ENCODE peak calls at places on chromosomes 16 and 17, in seven cellular contexts. E, K, M, N, P, A and L are unnamed samples.

GRCh38 chr16:87380403-87380802 is 3.2 kb downstream of the FBXO31 start:
- DNase-seq in A (no peak), N (no peak), K (no peak), E (no peak), M (no peak), P (no peak), L (no peak)

GRCh38 chr16:53457670-53458069 is 23.4 kb downstream of the RBL2 start:
- DNase-seq in E (peak), M (no peak), K (no peak), A (no peak), P (no peak), N (no peak), L (no peak)

GRCh38 chr17:836154-836553 is 54.0 kb downstream of the MRM3 start:
- DNase-seq in N (peak), A (no peak), M (no peak), E (peak), P (no peak), K (no peak), L (no peak)

GRCh38 chr16:53960050-53960812 is 256.3 kb downstream of the FTO start:
- DNase-seq in P (no peak), K (no peak), M (no peak), N (no peak), E (no peak), A (no peak), L (no peak)

GRCh38 chr16:239948-240277 is 5.3 kb downstream of the FAM234A start:
- DNase-seq in M (no peak), N (peak), A (peak), P (no peak), E (no peak), K (peak), L (no peak)

GRCh38 chr17:68587026-68587425 is 14.1 kb downstream of the FAM20A start:
- DNase-seq in M (peak), A (no peak), E (no peak), K (no peak), P (no peak), N (no peak), L (no peak)

GRCh38 chr17:65123757-65124675 is 13.2 kb upstream of the RGS9 start:
- DNase-seq in A (no peak), K (peak), P (no peak), N (peak), M (no peak), E (no peak), L (no peak)

GRCh38 chr17:4679652-4680051 is 24.3 kb downstream of the PELP1 start:
- DNase-seq in N (peak), M (no peak), P (no peak), E (peak), K (peak), A (peak), L (no peak)

GRCh38 chr17:51848451-51848850 is 310.1 kb downstream of the CA10 start:
- DNase-seq in A (peak), M (no peak), P (no peak), K (no peak), E (no peak), N (no peak), L (no peak)

GRCh38 chr16:48912360-48912759 is 302.4 kb upstream of the N4BP1 start:
- DNase-seq in K (no peak), M (peak), N (no peak), A (no peak), E (peak), P (no peak), L (no peak)

GRCh38 chr16:67967183-67967955 is 1.1 kb downstream of the SLC12A4 start:
- DNase-seq in N (peak), P (no peak), M (no peak), E (peak), K (no peak), A (peak), L (no peak)

GRCh38 chr17:1362964-1363363 is 37.1 kb downstream of the YWHAE start:
- DNase-seq in N (no peak), A (peak), P (no peak), K (no peak), M (no peak), E (no peak), L (no peak)

GRCh38 chr16:28534542-28535373 is 4.0 kb downstream of the NUPR1 start:
- DNase-seq in P (no peak), N (no peak), E (no peak), M (no peak), A (peak), K (no peak), L (no peak)

GRCh38 chr16:10694306-10694705 is 424 bp downstream of the TEKT5 start:
- DNase-seq in M (no peak), N (no peak), K (no peak), A (no peak), E (no peak), P (no peak), L (no peak)

GRCh38 chr17:72151565-72152391 is 31.0 kb downstream of the SOX9 start:
- DNase-seq in E (peak), A (no peak), K (peak), M (peak), N (peak), P (peak), L (peak)

GRCh38 chr17:12549499-12549901 is 116.2 kb upstream of the MYOCD start:
- DNase-seq in M (no peak), P (no peak), A (peak), N (peak), K (peak), E (peak), L (no peak)

GRCh38 chr17:5821057-5821456 is 236.7 kb upstream of the NLRP1 start:
- DNase-seq in E (peak), P (peak), K (peak), M (peak), A (no peak), N (peak), L (no peak)
- H4K8ac ChIP-seq in E (no peak), P (no peak), K (no peak), M (no peak), A (no peak), N (no peak), L (no peak)

DNA sequence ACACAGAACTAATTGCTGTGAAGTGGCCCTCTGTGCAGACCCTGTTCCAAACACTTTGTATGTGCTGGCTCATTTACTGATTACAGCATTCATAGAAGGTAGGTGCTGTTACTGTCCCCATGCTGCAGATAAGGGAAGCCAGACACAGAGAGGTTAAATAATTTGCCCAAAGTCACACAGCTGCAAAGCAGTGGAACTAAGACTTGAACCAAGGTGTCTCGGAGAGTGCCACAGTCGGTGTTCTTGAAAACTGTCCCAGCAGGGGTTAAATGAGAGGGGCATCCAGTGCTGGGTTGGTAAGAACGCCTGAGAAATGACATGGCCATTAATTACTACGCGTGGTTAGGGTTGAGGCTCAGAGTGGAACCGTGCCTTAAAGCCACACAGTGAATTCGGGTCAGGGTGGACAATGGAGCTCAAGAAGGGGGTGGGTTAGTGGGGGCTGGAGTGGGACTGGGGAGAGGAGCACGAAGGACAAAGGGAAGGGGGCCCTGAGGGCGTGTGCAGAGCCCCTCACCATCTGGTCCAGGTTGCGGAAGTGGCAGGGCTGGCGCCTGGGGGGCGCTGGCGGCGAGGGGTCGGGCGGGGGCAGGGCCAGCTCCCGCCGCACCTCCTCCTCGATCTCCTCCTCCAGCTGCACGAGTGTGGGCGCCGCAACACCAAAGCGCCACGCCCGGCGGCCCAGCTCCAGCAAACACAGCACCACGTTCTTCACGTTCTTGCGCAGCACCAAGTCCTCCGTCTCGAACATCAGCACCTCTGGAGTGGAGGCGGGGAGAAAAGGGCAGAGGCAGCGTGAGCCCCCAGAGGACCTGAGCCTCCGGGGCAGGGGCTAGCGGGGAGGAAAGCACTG is 3.3 kb downstream of the GAS2L2 start:
- DNase-seq in N (no peak), E (peak), M (peak), A (no peak), K (peak), P (no peak), L (no peak)
- H3K4me2 ChIP-seq in N (no peak), E (peak), M (peak), A (peak), K (peak), P (peak), L (peak)

GRCh38 chr17:50571681-50572080 is 11.2 kb downstream of the CACNA1G start:
- DNase-seq in P (no peak), M (no peak), N (no peak), A (no peak), E (no peak), K (no peak), L (no peak)
- H2BK120ac ChIP-seq in P (no peak), M (no peak), N (no peak), A (no peak), E (no peak), K (no peak), L (no peak)

GRCh38 chr17:59101178-59101577 is 5.5 kb downstream of the TRIM37 start:
- DNase-seq in P (no peak), K (no peak), A (no peak), E (no peak), M (no peak), N (no peak), L (no peak)
- H4K8ac ChIP-seq in P (no peak), K (no peak), A (no peak), E (no peak), M (no peak), N (no peak), L (no peak)

GRCh38 chr17:7133424-7133823 is 18.8 kb upstream of the ASGR2 start:
- DNase-seq in M (peak), E (peak), A (peak), P (no peak), K (no peak), N (peak), L (peak)

GRCh38 chr17:7132511-7133094 is 18.0 kb upstream of the ASGR2 start:
- DNase-seq in K (no peak), A (peak), N (peak), E (peak), P (peak), M (peak), L (peak)

GRCh38 chr17:7136266-7136877 is 21.8 kb upstream of the ASGR2 start:
- DNase-seq in A (peak), E (peak), P (peak), N (peak), K (peak), M (no peak), L (peak)

GRCh38 chr17:7130626-7131467 is 16.2 kb upstream of the ASGR2 start:
- DNase-seq in A (peak), N (no peak), P (no peak), M (no peak), K (no peak), E (peak), L (no peak)

GRCh38 chr17:7133916-7134315 is 19.3 kb upstream of the ASGR2 start:
- DNase-seq in E (peak), M (peak), P (no peak), K (no peak), A (no peak), N (no peak), L (no peak)
- H3K4me2 ChIP-seq in E (no peak), M (peak), P (peak), K (no peak), A (no peak), N (no peak), L (no peak)

GRCh38 chr17:79534851-79535727 is 75.8 kb downstream of the RBFOX3 start:
- DNase-seq in A (no peak), E (no peak), N (no peak), M (no peak), K (no peak), P (no peak), L (no peak)
- H2BK120ac ChIP-seq in A (no peak), E (no peak), N (no peak), M (no peak), K (no peak), P (no peak), L (no peak)

GRCh38 chr16:84055366-84055765 is 12.8 kb upstream of the SLC38A8 start:
- DNase-seq in K (no peak), N (no peak), P (no peak), A (no peak), E (no peak), M (no peak), L (no peak)

GRCh38 chr16:84055801-84056634 is 13.4 kb upstream of the SLC38A8 start:
- DNase-seq in A (no peak), M (no peak), P (no peak), E (peak), K (no peak), N (no peak), L (no peak)

GRCh38 chr16:84058211-84058610 is 15.6 kb upstream of the SLC38A8 start:
- DNase-seq in M (no peak), K (no peak), A (no peak), P (no peak), N (no peak), E (no peak), L (no peak)

GRCh38 chr16:84058664-84059063 is 16.1 kb upstream of the SLC38A8 start:
- DNase-seq in P (no peak), M (no peak), E (no peak), K (no peak), N (no peak), A (no peak), L (no peak)

GRCh38 chr16:84056933-84057332 is 14.3 kb upstream of the SLC38A8 start:
- DNase-seq in P (no peak), A (no peak), M (no peak), E (no peak), K (no peak), N (no peak), L (no peak)
- H4K8ac ChIP-seq in P (no peak), A (no peak), M (no peak), E (no peak), K (no peak), N (no peak), L (no peak)

GRCh38 chr16:2149630-2150417 is 1.4 kb downstream of the RAB26 start:
- DNase-seq in M (peak), K (no peak), N (no peak), E (peak), A (no peak), P (peak), L (no peak)

GRCh38 chr16:2148714-2149629 is 547 bp downstream of the RAB26 start:
- DNase-seq in A (peak), P (peak), M (peak), E (peak), K (no peak), N (no peak), L (no peak)

GRCh38 chr16:2146739-2147138 is 1.7 kb upstream of the RAB26 start:
- DNase-seq in M (no peak), K (no peak), P (no peak), E (no peak), A (no peak), N (no peak), L (no peak)

GRCh38 chr16:2147378-2147777 is 1.0 kb upstream of the RAB26 start:
- DNase-seq in E (no peak), A (no peak), N (no peak), P (no peak), K (no peak), M (no peak), L (no peak)

GRCh38 chr16:2147981-2148671 is at the start of gene RAB26:
- DNase-seq in K (peak), N (peak), A (peak), P (peak), M (peak), E (peak), L (peak)
- H3K4me2 ChIP-seq in K (peak), N (peak), A (peak), P (peak), M (peak), E (peak), L (peak)

GRCh38 chr16:2170080-2170479 is 14.5 kb downstream of the TRAF7 start:
- DNase-seq in P (no peak), N (no peak), A (no peak), K (no peak), E (no peak), M (no peak), L (no peak)

GRCh38 chr16:2171601-2172178 is 16.1 kb downstream of the TRAF7 start:
- DNase-seq in M (no peak), N (no peak), A (no peak), K (no peak), E (no peak), P (no peak), L (no peak)

GRCh38 chr16:2172688-2173335 is 17.2 kb downstream of the TRAF7 start:
- DNase-seq in A (no peak), P (no peak), N (no peak), M (no peak), K (no peak), E (no peak), L (no peak)

GRCh38 chr16:2173366-2173765 is 17.8 kb downstream of the TRAF7 start:
- DNase-seq in M (no peak), A (no peak), N (no peak), P (no peak), K (no peak), E (no peak), L (no peak)

GRCh38 chr16:2170587-2171435 is 15.2 kb downstream of the TRAF7 start:
- DNase-seq in A (no peak), M (no peak), N (no peak), K (no peak), E (no peak), P (no peak), L (no peak)
- H2BK120ac ChIP-seq in A (no peak), M (no peak), N (no peak), K (no peak), E (no peak), P (no peak), L (no peak)

DNA sequence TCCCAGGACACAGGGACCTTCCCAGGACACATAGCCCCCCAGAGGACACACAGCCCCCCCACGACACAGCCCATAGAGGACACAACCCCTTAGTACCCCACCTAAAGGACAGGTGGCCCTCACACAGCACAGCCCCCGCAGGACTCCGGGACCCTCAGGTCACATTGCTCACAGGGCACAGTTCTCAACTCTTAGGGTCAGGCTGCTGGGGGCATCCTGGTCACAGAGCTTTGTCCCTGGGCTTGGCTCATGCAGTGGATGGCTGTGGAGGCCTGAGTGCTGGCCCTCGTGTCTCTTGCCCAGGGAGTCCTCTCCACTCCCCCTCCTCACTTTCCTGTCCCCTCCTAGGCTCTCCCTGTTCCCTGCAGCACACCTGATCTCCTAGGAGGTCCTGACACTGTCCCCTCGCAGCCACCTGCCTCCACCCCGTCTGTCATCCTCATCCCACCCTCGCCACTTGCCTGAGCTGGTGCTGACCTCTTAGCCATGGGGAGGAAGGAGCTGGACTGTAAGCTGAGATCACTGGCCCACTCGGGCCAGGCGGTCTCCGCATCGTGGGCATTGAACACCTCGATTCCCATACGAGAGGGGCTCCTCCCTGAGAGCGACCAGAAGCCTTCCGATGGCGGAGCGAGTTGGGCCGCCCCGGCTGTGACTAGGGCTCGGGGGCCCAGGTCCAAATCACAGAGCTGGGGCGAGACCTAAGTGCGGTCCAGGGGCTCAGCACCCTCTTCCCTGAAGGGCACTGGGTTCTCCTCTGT is 1.4 kb upstream of the WDR45B start:
- DNase-seq in K (no peak), N (no peak), P (no peak), A (no peak), M (no peak), E (no peak), L (no peak)
- H4K8ac ChIP-seq in K (peak), N (no peak), P (peak), A (no peak), M (no peak), E (no peak), L (no peak)